ENCODE peak calls at places on chromosomes 12 and 14, in six cellular contexts. V is IMR-90, U is neuronal stem cell, B is heart right ventricle, Q is H7, M is lung. Z is an unnamed sample.

GRCh38 chr12:754238-754816 is 1.9 kb downstream of the WNK1 start:
- DNase-seq in V (no peak), U (no peak), B (no peak), Q (no peak), M (no peak), Z (no peak)

GRCh38 chr14:94045563-94046345 is 19.6 kb downstream of the OTUB2 start:
- DNase-seq in V (no peak), U (no peak), B (no peak), Q (no peak), M (no peak), Z (no peak)

GRCh38 chr12:77179515-77179914 is 114.1 kb upstream of the E2F7 start:
- DNase-seq in V (no peak), U (no peak), B (no peak), Q (no peak), M (no peak), Z (no peak)

GRCh38 chr12:92469837-92470236 is 233.0 kb upstream of the PLEKHG7 start:
- DNase-seq in V (peak; percentile 46), U (no peak), B (peak; percentile 68), Q (no peak), M (no peak), Z (peak; percentile 51)

GRCh38 chr14:31934767-31935266 is 142.3 kb upstream of the ARHGAP5 start:
- DNase-seq in V (peak; percentile 41), U (no peak), B (no peak), Q (peak; percentile 76), M (no peak), Z (peak; percentile 59)

GRCh38 chr12:481422-481821 is 21.7 kb downstream of the B4GALNT3 start:
- DNase-seq in V (peak; percentile 11), U (no peak), B (peak; percentile 69), Q (no peak), M (no peak), Z (no peak)

GRCh38 chr14:80536456-80536855 is 325.2 kb upstream of the DIO2 start:
- DNase-seq in V (peak; percentile 60), U (no peak), B (no peak), Q (no peak), M (no peak), Z (no peak)

GRCh38 chr12:105107176-105107496 is 395 bp upstream of the WASHC4 start:
- DNase-seq in V (peak; percentile 62), U (peak; percentile 40), B (no peak), Q (no peak), M (no peak), Z (peak; percentile 45)

GRCh38 chr12:106954462-106955376 is 988 bp upstream of the TMEM263 start:
- DNase-seq in V (peak; percentile 29), U (no peak), B (peak; percentile 53), Q (peak; percentile 48), M (no peak), Z (no peak)

GRCh38 chr12:123067654-123068053 is 83.2 kb downstream of the PITPNM2 start:
- DNase-seq in V (no peak), U (no peak), B (peak; percentile 39), Q (no peak), M (no peak), Z (no peak)

GRCh38 chr12:117874842-117875434 is 93.9 kb downstream of the KSR2 start:
- DNase-seq in V (peak; percentile 35), U (peak; percentile 68), B (peak; percentile 68), Q (peak; percentile 80), M (peak; percentile 65), Z (peak; percentile 53)

GRCh38 chr14:90405755-90406154 is 8.9 kb downstream of the CALM1 start:
- DNase-seq in V (no peak), U (no peak), B (no peak), Q (no peak), M (no peak), Z (no peak)

GRCh38 chr14:20683896-20684661 is at the start of gene RNASE4:
- DNase-seq in V (peak; percentile 93), U (peak; percentile 66), B (peak; percentile 85), Q (peak; percentile 83), M (peak; percentile 86), Z (peak; percentile 95)

GRCh38 chr12:26833692-26834168 is 736 bp upstream of the ITPR2 start:
- DNase-seq in V (peak; percentile 13), U (peak; percentile 38), B (peak; percentile 37), Q (peak; percentile 73), M (peak; percentile 61), Z (no peak)

GRCh38 chr12:8127138-8127537 is 3.7 kb downstream of the CLEC4A start:
- DNase-seq in V (no peak), U (no peak), B (no peak), Q (no peak), M (no peak), Z (no peak)

GRCh38 chr12:55736780-55737580 is 5.9 kb upstream of the GDF11 start:
- DNase-seq in V (peak; percentile 66), U (no peak), B (peak; percentile 70), Q (peak; percentile 87), M (peak; percentile 79), Z (peak; percentile 66)

GRCh38 chr12:53105712-53106439 is 2.6 kb downstream of the SOAT2 start:
- DNase-seq in V (no peak), U (no peak), B (no peak), Q (no peak), M (no peak), Z (no peak)

GRCh38 chr12:86148612-86149011 is 107.6 kb downstream of the MGAT4C start:
- DNase-seq in V (peak; percentile 29), U (no peak), B (no peak), Q (no peak), M (no peak), Z (no peak)

GRCh38 chr14:85934123-85934885 is 404.4 kb downstream of the FLRT2 start:
- DNase-seq in V (no peak), U (no peak), B (no peak), Q (no peak), M (no peak), Z (no peak)

GRCh38 chr14:23728791-23729190 is 92.6 kb downstream of the DHRS2 start:
- DNase-seq in V (no peak), U (no peak), B (no peak), Q (no peak), M (no peak), Z (no peak)

GRCh38 chr12:120822832-120823503 is 81.2 kb downstream of the SPPL3 start:
- DNase-seq in V (no peak), U (no peak), B (no peak), Q (peak; percentile 57), M (no peak), Z (no peak)

GRCh38 chr14:30223385-30223785 is 295.7 kb upstream of the PRKD1 start:
- DNase-seq in V (peak; percentile 95), U (no peak), B (peak; percentile 21), Q (no peak), M (peak; percentile 81), Z (peak; percentile 76)

DNA sequence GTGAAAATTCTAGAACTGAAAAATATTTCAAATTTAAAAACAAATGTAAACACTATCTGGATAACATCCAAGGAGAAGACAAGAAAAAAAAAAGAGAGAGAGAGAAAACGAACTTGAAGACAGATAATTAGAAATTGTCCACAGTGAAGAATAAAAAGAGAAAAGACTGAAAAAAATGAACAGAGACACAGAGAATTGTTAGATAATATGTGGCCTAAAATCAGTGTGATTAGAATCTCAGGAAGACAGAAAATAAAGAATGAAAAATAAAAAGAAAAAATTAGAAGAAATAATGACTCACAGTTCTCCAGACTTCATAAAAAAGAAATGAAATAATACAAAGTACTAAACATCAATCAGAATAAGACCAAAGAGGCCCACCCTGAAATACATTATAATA is 1209.3 kb downstream of the FSCB start:
- DNase-seq in V (no peak), U (no peak), B (no peak), Q (no peak), M (no peak), Z (no peak)
- H3K4me3 ChIP-seq in V (no peak overlapping the region), U (no peak overlapping the region), B (no peak overlapping the region), Q (no peak overlapping the region), M (no peak overlapping the region), Z (no peak overlapping the region)

GRCh38 chr12:132451172-132451835 is 38.6 kb upstream of the FBRSL1 start:
- DNase-seq in V (no peak), U (no peak), B (no peak), Q (no peak), M (no peak), Z (no peak)

GRCh38 chr12:132449565-132450390 is 40.2 kb upstream of the FBRSL1 start:
- DNase-seq in V (no peak), U (no peak), B (no peak), Q (no peak), M (no peak), Z (no peak)

GRCh38 chr12:132451836-132452195 is 38.1 kb upstream of the FBRSL1 start:
- DNase-seq in V (no peak), U (no peak), B (no peak), Q (no peak), M (no peak), Z (no peak)

GRCh38 chr12:132448453-132448800 is 41.5 kb upstream of the FBRSL1 start:
- DNase-seq in V (no peak), U (no peak), B (no peak), Q (no peak), M (no peak), Z (no peak)

DNA sequence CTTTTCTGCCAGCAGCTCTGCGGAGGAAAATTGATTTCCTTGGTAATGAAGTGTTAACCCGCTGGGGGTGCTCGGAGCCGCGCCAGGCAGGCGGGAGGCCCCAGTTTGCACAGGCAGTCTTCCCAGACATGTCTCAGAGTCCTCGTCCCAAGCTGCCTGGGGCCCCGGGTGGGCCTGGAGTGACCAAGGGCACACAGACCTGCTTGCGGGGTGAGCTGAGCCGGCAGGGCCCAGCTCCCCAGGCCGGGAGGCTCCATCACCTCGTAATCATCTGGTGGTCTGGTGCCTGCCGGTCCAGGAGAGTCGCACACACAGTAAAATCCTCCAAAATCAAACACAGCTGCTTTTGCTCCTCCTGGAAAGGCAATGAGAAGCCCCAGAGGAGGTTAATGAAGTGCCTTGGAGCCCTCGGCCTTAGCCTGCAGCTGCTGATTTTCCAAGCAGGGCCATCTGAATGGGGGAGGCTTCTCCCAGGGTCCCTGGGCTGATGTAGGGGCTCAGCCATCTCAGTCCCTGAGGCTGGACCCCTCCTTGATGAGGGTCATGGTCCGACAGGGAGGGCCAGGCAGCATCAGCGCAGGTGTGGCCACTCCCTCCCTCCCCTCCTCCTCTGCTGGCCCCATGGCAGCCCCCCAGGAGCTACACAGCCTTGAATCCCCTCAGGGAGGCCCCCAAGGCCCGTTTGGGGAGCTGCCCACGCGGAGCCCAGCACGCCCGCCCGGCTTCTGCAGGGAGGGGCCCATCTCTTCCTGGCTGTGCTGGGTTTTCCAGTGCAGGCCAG is 39.4 kb upstream of the FBRSL1 start:
- DNase-seq in V (no peak), U (no peak), B (no peak), Q (peak; percentile 56), M (no peak), Z (no peak)
- H3K27me3 ChIP-seq in V (peaks cover 31% of the 10 kb centered on the region), U (peaks cover 70% of the 10 kb centered on the region), B (peaks cover 3% of the 10 kb centered on the region), Q (peaks cover 7% of the 10 kb centered on the region), M (no peaks in the 10 kb centered on the region), Z (peaks cover 23% of the 10 kb centered on the region)

GRCh38 chr14:92309968-92310367 is 13.0 kb upstream of the SLC24A4 start:
- DNase-seq in V (no peak), U (no peak), B (no peak), Q (no peak), M (no peak), Z (no peak)
- H3K4me3 ChIP-seq in V (no peak overlapping the region), U (no peak overlapping the region), B (no peak overlapping the region), Q (no peak overlapping the region), M (no peak overlapping the region), Z (no peak overlapping the region)

DNA sequence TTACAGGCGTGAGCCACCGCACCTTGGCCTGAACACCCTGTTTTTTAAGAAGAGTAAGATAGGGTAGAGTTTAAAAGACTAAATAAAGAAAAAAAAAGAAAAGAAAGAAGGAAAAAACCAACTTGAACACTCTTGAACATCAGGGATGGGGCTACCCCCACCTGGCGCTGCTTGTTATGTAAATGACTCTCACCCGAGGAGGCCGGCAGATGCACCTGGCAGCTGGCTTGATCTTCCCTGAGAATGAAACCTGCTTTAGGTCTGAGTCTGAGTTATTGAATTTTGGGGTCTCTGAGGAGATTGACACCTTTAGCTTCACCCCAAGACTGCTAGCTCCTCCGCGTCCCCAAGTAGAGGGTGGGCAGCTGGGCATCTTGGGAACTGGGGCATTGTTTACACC is 15.5 kb upstream of the MEG3 start:
- DNase-seq in V (no peak), U (no peak), B (no peak), Q (no peak), M (no peak), Z (no peak)
- H3K27me3 ChIP-seq in V (peaks cover 18% of the 10 kb centered on the region), U (no peaks in the 10 kb centered on the region), B (no peaks in the 10 kb centered on the region), Q (no peaks in the 10 kb centered on the region), M (no peaks in the 10 kb centered on the region), Z (no peaks in the 10 kb centered on the region)

Z was measured in brain microvascular endothelial cell.